ENCODE peak calls at places on chromosomes 5 and 9, in five cellular contexts. I is NCI-H1694; E is activated T-cell treated with anti-CD3 and anti-CD28 coated beads, Interleukin-2, amount 50 U/mL, for 1 hour; B is A549; U is activated naive CD4-positive, alpha-beta T cell treated with anti-CD3 and anti-CD28 coated beads, Interleukin-2, amount 10 ng/mL, durations not matched to agents 7 days and 5 days. V is an unnamed sample.

GRCh38 chr5:31921852-31922305 is 252.2 kb downstream of the GOLPH3 start:
- DNase-seq in B (no peak), U (no peak), E (no peak), I (no peak), V (no peak)

GRCh38 chr5:145887976-145888574 is 15.3 kb upstream of the GRXCR2 start:
- DNase-seq in I (no peak), B (peak; percentile 53), E (no peak), U (no peak), V (peak; percentile 7)

GRCh38 chr5:82806513-82806912 is 270.7 kb downstream of the TMEM167A start:
- DNase-seq in B (no peak), I (no peak), E (no peak), U (no peak), V (no peak)

GRCh38 chr5:52798952-52799351 is 11.2 kb downstream of the ITGA1 start:
- DNase-seq in E (no peak), U (no peak), I (no peak), B (no peak), V (no peak)

GRCh38 chr5:63916786-63917185 is 45.5 kb downstream of the HTR1A start:
- DNase-seq in I (no peak), E (no peak), U (no peak), B (no peak), V (no peak)

GRCh38 chr9:117480251-117480650 is 65.4 kb upstream of the ASTN2 start:
- DNase-seq in E (no peak), U (no peak), I (no peak), B (no peak), V (no peak)

GRCh38 chr5:123528878-123529277 is 16.9 kb downstream of the CSNK1G3 start:
- DNase-seq in B (no peak), E (no peak), I (no peak), U (no peak), V (no peak)

GRCh38 chr5:180644825-180645608 is 4.4 kb downstream of the FLT4 start:
- DNase-seq in U (no peak), B (no peak), I (no peak), E (no peak), V (no peak)

GRCh38 chr9:133960568-133961129 is 31.5 kb downstream of the VAV2 start:
- DNase-seq in I (no peak), U (no peak), B (no peak), E (no peak), V (no peak)

GRCh38 chr5:539469-540214 is 15.4 kb upstream of the SLC9A3 start:
- DNase-seq in I (no peak), B (no peak), U (no peak), E (no peak), V (no peak)

GRCh38 chr5:34627794-34628193 is 28.3 kb upstream of the RAI14 start:
- DNase-seq in I (no peak), E (no peak), U (no peak), B (no peak), V (no peak)

GRCh38 chr5:79172269-79172668 is 60.7 kb downstream of the BHMT start:
- DNase-seq in I (no peak), B (no peak), E (no peak), U (no peak), V (no peak)

GRCh38 chr5:149857499-149857898 is 87.1 kb downstream of the PDE6A start:
- DNase-seq in I (no peak), E (no peak), B (peak; percentile 58), U (no peak), V (no peak)

GRCh38 chr5:170603578-170604565 is 100.1 kb downstream of the KCNIP1 start:
- DNase-seq in E (peak; percentile 19), I (peak; percentile 52), B (peak; percentile 58), U (peak; percentile 67), V (peak; percentile 61)

GRCh38 chr5:173772407-173773059 is 115.6 kb upstream of the CPEB4 start:
- DNase-seq in B (no peak), E (no peak), I (peak; percentile 44), U (no peak), V (no peak)

V was measured in NCI-H748 treated with DMSO at 0.1 percent for 48 hours.